ENCODE peak calls at places on chromosome 11, in five cellular contexts. D, H, K, J and Y are unnamed samples.

GRCh38 chr11:3058753-3059664 is 1.8 kb upstream of the CARS1 start:
- DNase-seq in K (peak), J (peak), H (no peak), D (peak), Y (no peak)

GRCh38 chr11:119248750-119249670 is 42.9 kb downstream of the CBL start:
- DNase-seq in H (no peak), K (no peak), D (no peak), J (no peak), Y (no peak)

GRCh38 chr11:28727254-28727653 is 619.1 kb downstream of the METTL15 start:
- DNase-seq in K (no peak), H (no peak), D (no peak), J (peak), Y (no peak)

GRCh38 chr11:71917646-71918045 is 10.7 kb downstream of the XNDC1N start:
- DNase-seq in J (no peak), D (no peak), K (no peak), H (no peak), Y (no peak)

GRCh38 chr11:86230921-86231320 is 13.6 kb upstream of the EED start:
- DNase-seq in K (peak), D (no peak), H (no peak), J (no peak), Y (no peak)

GRCh38 chr11:102989379-102990047 is 34.0 kb upstream of the MMP13 start:
- DNase-seq in D (no peak), K (no peak), H (no peak), J (peak), Y (no peak)

GRCh38 chr11:41878158-41878557 is 418.7 kb upstream of the LRRC4C start:
- DNase-seq in J (no peak), D (no peak), H (no peak), K (peak), Y (no peak)

GRCh38 chr11:109914809-109915653 is 178.2 kb upstream of the ZC3H12C start:
- DNase-seq in H (no peak), D (no peak), J (peak), K (peak), Y (no peak)

GRCh38 chr11:20258496-20258895 is 98.2 kb upstream of the DBX1 start:
- DNase-seq in H (no peak), K (no peak), D (no peak), J (no peak), Y (no peak)

GRCh38 chr11:27237641-27238040 is 125.4 kb downstream of the CCDC34 start:
- DNase-seq in D (no peak), J (no peak), K (no peak), H (no peak), Y (no peak)

GRCh38 chr11:96567667-96568066 is 177.9 kb downstream of the JRKL start:
- DNase-seq in H (no peak), J (no peak), K (no peak), D (no peak), Y (no peak)

GRCh38 chr11:103086461-103086860 is 5.5 kb downstream of the DCUN1D5 start:
- DNase-seq in J (no peak), H (no peak), D (no peak), K (peak), Y (no peak)

GRCh38 chr11:2777871-2778629 is 78.3 kb upstream of the KCNQ1OT1 start:
- DNase-seq in J (no peak), K (no peak), H (peak), D (peak), Y (peak)

GRCh38 chr11:59787816-59788215 is 22.8 kb downstream of the MRPL16 start:
- DNase-seq in H (no peak), D (no peak), K (peak), J (peak), Y (no peak)

GRCh38 chr11:117419136-117419914 is 91.7 kb downstream of the CEP164 start:
- DNase-seq in D (no peak), K (no peak), J (no peak), H (no peak), Y (no peak)

GRCh38 chr11:57639321-57640067 is 10.2 kb downstream of the YPEL4 start:
- DNase-seq in H (no peak), K (no peak), D (no peak), J (peak), Y (no peak)

GRCh38 chr11:72230764-72231365 is 6.3 kb downstream of the INPPL1 start:
- DNase-seq in H (no peak), D (no peak), J (no peak), K (no peak), Y (no peak)

GRCh38 chr11:77088236-77089003 is 14.2 kb upstream of the OMP start:
- DNase-seq in D (peak), J (no peak), H (peak), K (peak), Y (peak)

GRCh38 chr11:34948721-34949120 is 32.3 kb downstream of the PDHX start:
- DNase-seq in K (no peak), H (no peak), D (no peak), J (no peak), Y (no peak)

GRCh38 chr11:77154381-77155081 is 26.5 kb downstream of the MYO7A start:
- DNase-seq in K (no peak), H (peak), D (no peak), J (peak), Y (peak)

GRCh38 chr11:120017582-120017981 is 120.3 kb downstream of the TRIM29 start:
- DNase-seq in D (no peak), H (no peak), K (no peak), J (no peak), Y (no peak)

GRCh38 chr11:23688835-23689234 is 808.0 kb upstream of the LUZP2 start:
- DNase-seq in D (no peak), K (peak), J (peak), H (no peak), Y (no peak)

GRCh38 chr11:33835143-33835878 is 56.6 kb downstream of the LMO2 start:
- DNase-seq in D (no peak), H (no peak), K (peak), J (peak), Y (no peak)

GRCh38 chr11:10388574-10388973 is 66.5 kb upstream of the AMPD3 start:
- DNase-seq in J (no peak), K (no peak), D (no peak), H (no peak), Y (no peak)

GRCh38 chr11:88152381-88152780 is 22.9 kb downstream of the RAB38 start:
- DNase-seq in H (no peak), K (no peak), J (no peak), D (no peak), Y (no peak)

GRCh38 chr11:13015753-13016152 is 6.6 kb downstream of the RASSF10 start:
- DNase-seq in H (no peak), K (no peak), J (no peak), D (no peak), Y (no peak)

GRCh38 chr11:45872513-45873356 is 12.7 kb upstream of the MAPK8IP1 start:
- DNase-seq in D (no peak), K (peak), H (peak), J (peak), Y (peak)

GRCh38 chr11:18012314-18012905 is 437 bp downstream of the SERGEF start:
- DNase-seq in D (peak), K (peak), H (peak), J (peak), Y (peak)

DNA sequence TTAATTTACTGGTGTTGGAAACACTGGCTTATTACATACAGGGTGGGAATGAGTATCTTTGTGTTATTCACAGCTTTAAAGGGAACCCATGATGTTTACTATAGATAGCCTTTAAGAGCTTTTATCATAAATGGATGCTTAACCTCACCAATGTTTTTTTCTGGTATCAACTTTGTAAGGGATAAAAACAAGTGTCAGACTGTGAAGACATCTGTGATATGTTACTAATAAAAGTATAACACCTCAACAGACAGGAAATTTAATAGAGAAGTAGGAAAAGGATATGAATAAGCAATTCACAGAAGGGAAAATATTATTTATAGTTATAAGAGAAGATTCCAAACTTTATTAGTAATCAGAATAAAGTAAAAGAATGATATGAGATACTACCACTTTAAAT is 46.3 kb downstream of the ACAT1 start:
- DNase-seq in J (peak), K (no peak), D (no peak), H (no peak), Y (no peak)
- TF ChIP-seq CTCF in J (no peak), K (no peak), D (no peak), H (no peak), Y (no peak)

DNA sequence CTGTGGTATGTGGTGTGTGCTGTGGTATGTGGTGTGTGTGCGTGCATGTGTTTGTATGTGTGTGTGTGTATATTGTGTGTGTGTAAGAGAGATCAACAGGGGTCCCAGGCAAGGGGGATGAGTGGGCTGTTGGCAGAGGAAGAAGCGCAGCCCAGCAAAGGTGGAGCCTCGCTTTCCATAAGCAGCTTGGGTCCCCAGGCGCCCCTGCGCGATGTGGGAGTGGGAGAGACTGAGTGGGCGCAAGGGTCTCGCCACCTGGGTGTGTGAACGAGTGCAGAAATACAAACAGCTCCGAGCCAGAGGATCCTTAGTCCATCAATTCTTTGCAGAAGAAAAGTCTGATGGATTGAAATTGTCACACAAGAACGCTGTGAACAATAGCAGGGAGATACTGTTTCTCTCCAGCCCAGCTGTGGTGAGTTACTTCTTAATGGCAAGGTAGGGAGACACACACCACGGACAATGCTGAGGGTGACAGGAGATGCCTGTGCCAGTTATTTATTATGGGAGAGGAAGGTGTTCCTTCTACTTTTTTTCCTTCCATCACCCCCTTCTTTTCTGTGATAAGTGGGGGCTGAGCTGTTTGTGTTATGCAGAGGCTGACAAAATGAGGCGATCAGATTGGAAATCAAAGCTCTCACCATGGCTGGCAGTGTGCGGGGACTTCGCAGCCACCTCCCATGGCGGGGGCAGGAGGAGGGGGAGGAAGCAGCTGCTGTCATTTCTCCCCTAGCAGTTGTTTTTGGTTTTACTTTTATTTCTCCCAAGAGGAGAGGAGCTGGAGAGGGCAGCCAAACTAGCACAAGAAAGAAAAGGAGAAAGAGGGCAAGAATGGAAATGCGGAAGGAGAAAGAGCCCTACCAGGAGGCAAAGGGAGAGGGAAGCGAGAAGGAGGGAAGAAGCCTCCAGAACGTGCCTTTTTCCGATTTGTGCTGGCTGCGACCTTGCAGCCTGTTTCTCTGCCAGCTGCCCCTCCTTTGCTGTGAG is 755.7 kb downstream of the NTM start:
- DNase-seq in H (no peak), K (no peak), J (peak), D (no peak), Y (no peak)
- H3K4me3 ChIP-seq in H (peak), K (peak), J (peak), D (peak), Y (no peak)

DNA sequence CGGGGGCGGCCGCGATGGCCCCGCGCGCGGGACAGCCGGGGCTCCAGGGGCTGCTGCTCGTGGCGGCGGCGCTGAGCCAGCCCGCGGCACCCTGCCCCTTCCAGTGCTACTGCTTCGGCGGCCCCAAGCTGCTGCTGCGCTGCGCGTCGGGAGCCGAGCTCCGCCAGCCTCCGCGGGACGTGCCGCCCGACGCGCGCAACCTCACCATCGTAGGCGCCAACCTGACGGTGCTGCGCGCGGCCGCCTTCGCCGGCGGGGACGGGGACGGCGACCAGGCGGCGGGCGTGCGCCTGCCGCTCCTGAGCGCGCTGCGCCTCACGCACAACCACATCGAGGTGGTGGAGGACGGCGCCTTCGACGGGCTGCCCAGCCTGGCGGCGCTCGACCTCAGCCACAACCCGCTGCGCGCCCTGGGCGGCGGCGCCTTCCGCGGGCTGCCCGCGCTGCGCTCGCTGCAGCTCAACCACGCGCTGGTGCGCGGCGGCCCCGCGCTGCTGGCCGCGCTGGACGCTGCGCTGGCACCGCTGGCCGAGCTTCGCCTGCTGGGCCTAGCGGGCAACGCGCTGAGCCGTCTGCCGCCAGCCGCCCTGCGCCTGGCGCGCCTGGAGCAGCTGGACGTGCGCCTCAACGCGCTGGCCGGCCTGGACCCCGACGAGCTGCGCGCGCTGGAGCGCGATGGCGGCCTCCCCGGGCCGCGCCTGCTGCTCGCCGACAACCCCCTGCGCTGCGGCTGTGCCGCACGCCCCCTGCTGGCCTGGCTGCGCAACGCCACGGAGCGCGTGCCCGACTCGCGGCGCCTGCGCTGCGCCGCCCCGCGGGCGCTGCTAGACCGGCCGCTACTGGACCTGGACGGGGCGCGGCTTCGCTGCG is 697 bp downstream of the TPBGL start:
- DNase-seq in H (peak), J (peak), D (peak), K (peak), Y (peak)
- TF ChIP-seq CTCF in H (peak), J (peak), D (peak), K (peak), Y (peak)

GRCh38 chr11:64341429-64341828 is 1.4 kb downstream of the CCDC88B start:
- DNase-seq in H (no peak), K (no peak), D (no peak), J (no peak), Y (peak)
- H3K4me3 ChIP-seq in H (no peak), K (no peak), D (no peak), J (no peak), Y (no peak)

DNA sequence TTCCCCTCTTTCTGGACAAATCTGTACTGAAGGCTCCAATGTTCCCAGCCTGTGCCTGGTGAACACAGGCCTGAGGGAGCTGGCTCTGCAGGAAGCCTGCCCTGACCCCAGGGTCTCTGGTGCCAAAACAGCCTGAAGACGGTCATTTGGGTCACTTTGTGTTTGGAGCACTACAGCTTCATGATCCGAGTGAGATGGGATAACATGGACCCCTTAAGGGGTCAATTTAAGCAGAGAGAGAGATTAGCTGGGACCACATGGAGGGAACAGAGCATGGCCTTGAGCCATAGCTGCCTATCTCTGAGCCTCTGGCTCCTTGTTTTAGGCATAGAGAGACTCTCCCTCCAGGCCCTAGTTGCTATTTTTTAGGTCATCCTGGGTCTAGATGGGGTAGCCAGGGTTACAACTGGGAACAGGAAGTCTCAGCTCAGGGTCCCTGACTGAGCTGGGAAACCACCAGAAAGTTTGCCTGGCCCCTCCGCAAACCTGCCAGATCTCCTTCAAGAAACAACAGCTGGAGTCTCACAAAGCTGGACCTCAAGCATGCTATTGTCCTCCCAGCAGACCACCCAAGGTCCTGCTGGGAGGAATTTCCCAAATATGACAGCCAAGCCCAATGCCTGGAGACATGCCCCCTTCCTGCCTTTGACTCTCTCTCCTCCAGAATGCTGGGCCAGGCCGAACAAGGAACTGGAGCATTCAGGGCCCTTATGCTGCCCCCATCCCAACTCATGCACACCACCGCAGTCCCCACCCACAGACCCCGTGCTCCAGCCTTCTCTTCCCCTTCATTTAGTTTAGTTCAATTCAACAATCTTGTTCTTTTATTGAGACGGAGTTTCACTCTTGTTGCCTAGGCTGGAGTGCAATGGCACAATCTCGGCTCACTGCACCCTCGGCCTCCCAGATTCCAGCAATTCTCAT is 4.0 kb downstream of the SLCO2B1 start:
- DNase-seq in H (no peak), J (no peak), K (no peak), D (no peak), Y (no peak)
- TF ChIP-seq CTCF in H (no peak), J (no peak), K (no peak), D (no peak), Y (no peak)

DNA sequence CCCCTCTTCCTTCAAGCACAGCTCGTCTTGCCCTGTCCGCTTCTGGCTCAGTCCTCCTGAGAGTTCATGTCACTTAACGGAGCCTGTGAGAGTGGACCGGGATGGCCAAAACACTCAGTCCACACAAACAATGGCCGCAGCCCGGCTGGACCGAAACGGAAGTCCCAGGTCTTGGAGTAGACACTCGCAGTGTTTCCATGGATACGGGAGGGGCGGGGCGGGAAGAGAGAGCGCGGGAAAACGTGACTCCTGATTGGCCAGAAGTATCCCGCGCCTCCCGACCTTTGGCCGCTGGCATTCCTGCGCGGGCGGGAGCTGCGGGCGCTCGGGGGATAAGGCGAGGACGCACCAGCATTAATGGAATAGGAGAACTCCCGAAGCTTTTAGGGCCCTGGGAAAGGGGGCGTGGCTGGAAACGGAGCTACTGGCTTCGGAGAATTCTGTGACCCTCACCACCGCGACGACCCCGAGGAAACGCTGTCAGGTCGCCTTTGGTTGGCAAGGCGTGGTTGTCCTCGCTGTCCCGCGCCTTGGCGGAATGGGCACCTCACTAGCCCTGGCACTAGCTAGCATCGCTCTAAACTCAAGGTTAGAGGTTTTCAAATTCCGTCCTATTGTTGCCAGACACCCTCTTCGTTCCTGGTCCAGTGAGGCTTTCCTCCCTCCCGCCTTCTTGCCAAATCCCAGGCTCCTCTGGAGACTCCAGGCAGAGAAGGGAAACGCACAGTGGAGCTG is at the start of the genes NLRP14 and ZNF214:
- DNase-seq in J (peak), D (peak), H (peak), K (peak), Y (peak)
- H3K4me3 ChIP-seq in J (peak), D (peak), H (peak), K (peak), Y (peak)